ENCODE peak calls at places on chromosomes 13 and 19, in ten cellular contexts. X is ovary; F is colonic mucosa; B is CD8-positive, alpha-beta T cell; M is astrocyte; A is esophagus squamous epithelium; L is right lobe of liver; D is WERI-Rb-1; T is psoas muscle; U is uterus. J is an unnamed sample.

GRCh38 chr19:55340784-55341147 is 1.1 kb downstream of the KMT5C start:
- DNase-seq in L (no peak), T (no peak), M (no peak), D (peak; percentile 60), B (no peak), F (peak; percentile 39), U (no peak), X (no peak), A (no peak), J (no peak)

GRCh38 chr13:49858183-49858856 is 65.8 kb upstream of the KPNA3 start:
- DNase-seq in L (no peak), D (no peak), M (peak; percentile 98), F (no peak), X (no peak), U (no peak), A (no peak), B (no peak), T (no peak), J (no peak)

GRCh38 chr19:17424743-17425365 is 5.0 kb downstream of the MVB12A start:
- DNase-seq in X (peak; percentile 65), T (peak; percentile 34), D (peak; percentile 89), U (no peak), B (no peak), F (peak; percentile 26), L (no peak), M (no peak), A (no peak), J (peak; percentile 43)

GRCh38 chr19:55493650-55494171 is 5.5 kb downstream of the SSC5D start:
- DNase-seq in D (no peak), L (no peak), T (no peak), U (no peak), B (no peak), X (peak; percentile 60), F (no peak), M (no peak), A (no peak), J (no peak)

GRCh38 chr13:100521912-100522490 is 66.6 kb downstream of the GGACT start:
- DNase-seq in D (no peak), B (no peak), X (no peak), L (no peak), M (no peak), A (no peak), T (no peak), F (no peak), U (no peak), J (no peak)

GRCh38 chr13:37058801-37059135 is 720 bp downstream of the SUPT20H start:
- DNase-seq in X (no peak), D (peak; percentile 6), F (peak; percentile 44), U (no peak), T (no peak), B (no peak), L (no peak), A (no peak), M (no peak), J (no peak)

GRCh38 chr13:99969368-99969933 is 2.1 kb downstream of the ZIC5 start:
- DNase-seq in M (no peak), F (peak; percentile 15), T (no peak), D (peak; percentile 33), A (no peak), X (no peak), B (no peak), L (no peak), U (no peak), J (no peak)

GRCh38 chr13:98451676-98452105 is 125.2 kb downstream of the STK24 start:
- DNase-seq in B (no peak), U (peak; percentile 69), X (peak; percentile 47), L (no peak), M (peak; percentile 76), F (no peak), T (peak; percentile 48), A (no peak), D (no peak), J (peak; percentile 25)

GRCh38 chr19:18946918-18947317 is 5.9 kb upstream of the HOMER3 start:
- DNase-seq in L (no peak), X (no peak), U (no peak), B (no peak), A (no peak), D (no peak), F (no peak), M (no peak), T (no peak), J (no peak)

GRCh38 chr19:22914646-22915045 is 82.6 kb downstream of the ZNF723 start:
- DNase-seq in B (no peak), U (no peak), L (no peak), A (no peak), D (no peak), T (no peak), F (no peak), X (no peak), M (no peak), J (no peak)

GRCh38 chr19:11577451-11578341 is at the start of gene ACP5:
- DNase-seq in F (no peak), B (no peak), X (peak; percentile 35), A (no peak), M (no peak), D (peak; percentile 68), T (no peak), L (no peak), U (no peak), J (no peak)

GRCh38 chr19:9673912-9674668 is 810 bp downstream of the ZNF562 start:
- DNase-seq in D (no peak), L (no peak), T (no peak), B (no peak), A (no peak), F (peak; percentile 21), X (no peak), U (no peak), M (peak; percentile 25), J (no peak)

GRCh38 chr13:53885997-53886396 is 857.4 kb downstream of the OLFM4 start:
- DNase-seq in D (no peak), M (no peak), X (no peak), U (no peak), T (no peak), L (no peak), B (no peak), A (no peak), F (no peak), J (no peak)

GRCh38 chr13:33388254-33388998 is 102.9 kb upstream of the STARD13 start:
- DNase-seq in L (no peak), B (no peak), A (no peak), D (peak; percentile 16), M (no peak), F (peak; percentile 34), X (no peak), U (no peak), T (no peak), J (no peak)

GRCh38 chr19:14349426-14349825 is 31.8 kb upstream of the ADGRE5 start:
- DNase-seq in M (no peak), A (no peak), T (no peak), L (no peak), F (no peak), U (no peak), X (no peak), D (no peak), B (no peak), J (no peak)

GRCh38 chr19:40691421-40692211 is 1.2 kb upstream of the NUMBL start:
- DNase-seq in D (peak; percentile 98), L (no peak), M (no peak), X (peak; percentile 68), T (no peak), F (no peak), U (peak; percentile 46), B (no peak), A (no peak), J (no peak)

GRCh38 chr19:56149656-56150038 is 8.6 kb downstream of the ZNF444 start:
- DNase-seq in U (no peak), L (no peak), F (no peak), D (no peak), X (no peak), B (no peak), M (no peak), A (no peak), T (no peak), J (no peak)

GRCh38 chr19:42850981-42851717 is 28.4 kb downstream of the PSG1 start:
- DNase-seq in X (no peak), F (no peak), B (no peak), U (no peak), T (peak; percentile 64), D (no peak), M (peak; percentile 98), A (no peak), L (no peak), J (no peak)
- H3K27ac ChIP-seq in X (no peak overlapping the region), F (no peak overlapping the region), B (no peak overlapping the region), U (no peak overlapping the region), T (no peak overlapping the region), D (no peak overlapping the region), M (peak overlapping the region; percentile 97), A (peak overlapping the region; percentile 72), L (no peak overlapping the region), J (peak overlapping the region; percentile 59)

GRCh38 chr19:44071824-44072542 is at the start of gene ZNF284:
- DNase-seq in D (peak; percentile 90), X (peak; percentile 84), F (peak; percentile 93), B (peak; percentile 89), T (peak; percentile 85), L (peak; percentile 82), M (peak; percentile 88), U (peak; percentile 83), A (peak; percentile 29), J (peak; percentile 87)
- TF ChIP-seq CTCF in D (no peak), X (no peak), F (no peak), B (no peak), T (no peak), L (no peak), M (no peak), U (peak; percentile 9), A (no peak), J (peak; percentile 19)

GRCh38 chr13:103246581-103247200 is 180.5 kb upstream of the SLC10A2 start:
- DNase-seq in U (no peak), M (no peak), L (no peak), X (no peak), T (no peak), D (peak; percentile 93), F (no peak), A (no peak), B (no peak), J (no peak)

GRCh38 chr13:103255587-103256301 is 189.5 kb upstream of the SLC10A2 start:
- DNase-seq in A (no peak), M (no peak), B (no peak), F (no peak), U (no peak), L (no peak), D (no peak), T (no peak), X (no peak), J (no peak)

GRCh38 chr13:103250071-103250470 is 183.9 kb upstream of the SLC10A2 start:
- DNase-seq in A (no peak), X (no peak), F (no peak), L (no peak), U (no peak), M (no peak), B (no peak), T (no peak), D (peak; percentile 93), J (no peak)
- H3K27ac ChIP-seq in A (no peak overlapping the region), X (no peak overlapping the region), F (no peak overlapping the region), L (no peak overlapping the region), U (no peak overlapping the region), M (no peak overlapping the region), B (no peak overlapping the region), T (no peak overlapping the region), D (peak overlapping the region; percentile 68), J (no peak overlapping the region)

DNA sequence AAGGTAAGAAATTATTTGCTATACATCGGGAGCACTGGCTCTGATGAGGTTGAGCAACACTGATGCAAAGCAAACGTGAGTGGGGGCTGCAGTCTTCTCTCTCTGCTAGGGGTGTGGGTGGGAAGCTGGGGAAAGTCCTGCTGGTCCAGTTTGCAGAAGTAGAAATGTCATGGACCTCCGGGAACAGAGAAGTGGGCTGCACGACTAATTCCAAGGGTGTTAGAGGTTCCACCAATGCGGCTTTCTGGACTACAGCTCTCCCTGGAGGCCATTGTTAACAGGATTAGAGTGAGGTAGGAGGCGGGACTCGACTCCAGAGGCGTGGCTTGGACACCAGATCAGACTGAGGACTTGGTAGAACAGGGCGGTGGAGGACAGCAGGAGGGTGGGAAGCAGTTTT is 5.7 kb upstream of the FBXO27 start:
- DNase-seq in A (no peak), M (no peak), U (peak; percentile 18), D (peak; percentile 80), T (no peak), B (no peak), X (no peak), F (no peak), L (peak; percentile 50), J (peak; percentile 48)
- TF ChIP-seq CTCF in A (no peak), M (no peak), U (no peak), D (no peak), T (no peak), B (no peak), X (no peak), F (no peak), L (peak; percentile 30), J (no peak)

J was measured in dorsolateral prefrontal cortex.